ENCODE peak calls at places on chromosomes 2 and 18, in eight cellular contexts. R, P, O, K, Q, S, E and T are unnamed samples.
A peak's percentile ranks its signal among the peaks of the same experiment; 100 is the strongest.

GRCh38 chr2:199804831-199805230 is 46.2 kb downstream of the FTCDNL1 start:
- ATAC-seq in R (no peak), P (no peak), O (no peak), K (no peak), Q (no peak), S (no peak), E (no peak), T (no peak)

GRCh38 chr2:120805011-120805410 is 69.3 kb downstream of the GLI2 start:
- ATAC-seq in R (no peak), P (no peak), O (no peak), K (peak; percentile 11), Q (no peak), S (no peak), E (no peak), T (no peak)

GRCh38 chr2:216572582-216573578 is 60.3 kb upstream of the IGFBP2 start:
- ATAC-seq in R (peak; percentile 66), P (peak; percentile 95), O (no peak), K (peak; percentile 92), Q (no peak), S (peak; percentile 51), E (no peak), T (no peak)

GRCh38 chr18:3453540-3454364 is 3.8 kb downstream of the TGIF1 start:
- ATAC-seq in R (no peak), P (peak; percentile 2), O (no peak), K (no peak), Q (no peak), S (peak; percentile 20), E (no peak), T (peak; percentile 41)

GRCh38 chr2:145258903-145259579 is 739.1 kb upstream of the ZEB2 start:
- ATAC-seq in R (no peak), P (no peak), O (peak; percentile 90), K (no peak), Q (peak; percentile 97), S (no peak), E (peak; percentile 96), T (peak; percentile 79)

GRCh38 chr2:58228272-58228671 is 12.9 kb downstream of the FANCL start:
- ATAC-seq in R (no peak), P (no peak), O (no peak), K (no peak), Q (no peak), S (no peak), E (no peak), T (no peak)

GRCh38 chr2:203758841-203759691 is 52.6 kb downstream of the CD28 start:
- ATAC-seq in R (peak; percentile 57), P (no peak), O (no peak), K (peak; percentile 94), Q (no peak), S (peak; percentile 82), E (no peak), T (no peak)

GRCh38 chr2:45248214-45248613 is 239.0 kb upstream of the SIX2 start:
- ATAC-seq in R (no peak), P (no peak), O (no peak), K (no peak), Q (no peak), S (no peak), E (no peak), T (no peak)

GRCh38 chr18:68696937-68697336 is 18.0 kb downstream of the TMX3 start:
- ATAC-seq in R (no peak), P (no peak), O (no peak), K (no peak), Q (no peak), S (no peak), E (no peak), T (no peak)

GRCh38 chr2:72180351-72180750 is 32.7 kb upstream of the CYP26B1 start:
- ATAC-seq in R (no peak), P (no peak), O (no peak), K (no peak), Q (no peak), S (no peak), E (no peak), T (no peak)

GRCh38 chr2:222427606-222428320 is 3.4 kb downstream of the SGPP2 start:
- ATAC-seq in R (no peak), P (no peak), O (no peak), K (no peak), Q (no peak), S (peak; percentile 72), E (no peak), T (peak; percentile 13)